ENCODE peak calls at places on chromosomes 7 and 10, in four cellular contexts. Z is ascending aorta, K is hepatocyte, R is lower lobe of right lung. P is an unnamed sample. For H3K36me3, the result is how much of the 10 kb centered on the place peaks cover.

GRCh38 chr10:132311338-132311939 is 3.7 kb upstream of the STK32C start:
- DNase-seq in Z (no peak), K (peak), R (no peak), P (no peak)

GRCh38 chr10:63628526-63629362 is 107.5 kb downstream of the REEP3 start:
- DNase-seq in Z (no peak), K (peak), R (peak), P (peak)

GRCh38 chr7:68311958-68312357 is 1286.3 kb upstream of the AUTS2 start:
- DNase-seq in Z (no peak), K (no peak), R (no peak), P (no peak)

GRCh38 chr7:21256310-21256877 is 171.5 kb upstream of the SP4 start:
- DNase-seq in Z (no peak), K (peak), R (no peak), P (peak)

GRCh38 chr7:90250601-90251303 is 5.8 kb downstream of the CFAP69 start:
- DNase-seq in Z (no peak), K (no peak), R (no peak), P (no peak)

GRCh38 chr7:1534330-1535099 is 4.0 kb downstream of the MAFK start:
- DNase-seq in Z (no peak), K (no peak), R (no peak), P (no peak)

GRCh38 chr10:98361131-98361633 is 53.8 kb downstream of the PYROXD2 start:
- DNase-seq in Z (peak), K (peak), R (peak), P (peak)

GRCh38 chr10:6171891-6172354 is 30.8 kb upstream of the PFKFB3 start:
- DNase-seq in Z (peak), K (no peak), R (no peak), P (peak)

GRCh38 chr10:122703483-122704448 is 4.1 kb upstream of the C10orf120 start:
- DNase-seq in Z (no peak), K (peak), R (peak), P (peak)

GRCh38 chr7:133790911-133791310 is 336.2 kb upstream of the LRGUK start:
- DNase-seq in Z (no peak), K (no peak), R (no peak), P (no peak)

GRCh38 chr7:144063710-144064109 is 5.9 kb upstream of the OR2A25 start:
- DNase-seq in Z (no peak), K (no peak), R (no peak), P (no peak)
- TF ChIP-seq CTCF in Z (no peak), K (peak), R (no peak), P (no peak)

GRCh38 chr7:107754642-107755041 is 10.7 kb downstream of the CBLL1 start:
- DNase-seq in Z (no peak), K (no peak), R (no peak), P (no peak)
- H3K36me3 ChIP-seq in Z (half or more), K (under half), R (half or more), P (half or more)

GRCh38 chr7:150340024-150340749 is 1.2 kb downstream of the RARRES2 start:
- DNase-seq in Z (no peak), K (peak), R (peak), P (peak)
- TF ChIP-seq CTCF in Z (no peak), K (no peak), R (no peak), P (no peak)

DNA sequence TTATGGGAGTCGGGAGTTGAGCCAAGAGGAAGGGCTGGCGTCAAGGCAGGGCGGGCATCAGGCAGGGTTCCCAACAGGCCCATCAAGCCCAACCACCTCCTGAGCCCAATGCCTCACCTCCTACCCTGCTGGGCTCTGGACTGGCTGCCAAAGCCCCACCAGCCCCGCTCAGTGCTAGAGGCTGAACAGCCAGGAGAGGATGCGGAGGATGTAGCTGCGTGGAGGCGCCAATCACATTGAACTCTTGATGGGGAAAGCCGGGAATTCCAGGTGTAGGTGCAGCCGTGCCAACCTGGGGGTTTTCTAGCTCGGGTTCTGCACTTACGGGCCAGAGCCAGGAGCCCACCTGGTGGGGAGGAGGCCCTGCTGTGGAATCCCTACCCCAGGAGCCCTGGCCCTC is 12.9 kb downstream of the ATP5MF start:
- DNase-seq in Z (no peak), K (no peak), R (no peak), P (no peak)
- H3K36me3 ChIP-seq in Z (half or more), K (under half), R (half or more), P (under half)

DNA sequence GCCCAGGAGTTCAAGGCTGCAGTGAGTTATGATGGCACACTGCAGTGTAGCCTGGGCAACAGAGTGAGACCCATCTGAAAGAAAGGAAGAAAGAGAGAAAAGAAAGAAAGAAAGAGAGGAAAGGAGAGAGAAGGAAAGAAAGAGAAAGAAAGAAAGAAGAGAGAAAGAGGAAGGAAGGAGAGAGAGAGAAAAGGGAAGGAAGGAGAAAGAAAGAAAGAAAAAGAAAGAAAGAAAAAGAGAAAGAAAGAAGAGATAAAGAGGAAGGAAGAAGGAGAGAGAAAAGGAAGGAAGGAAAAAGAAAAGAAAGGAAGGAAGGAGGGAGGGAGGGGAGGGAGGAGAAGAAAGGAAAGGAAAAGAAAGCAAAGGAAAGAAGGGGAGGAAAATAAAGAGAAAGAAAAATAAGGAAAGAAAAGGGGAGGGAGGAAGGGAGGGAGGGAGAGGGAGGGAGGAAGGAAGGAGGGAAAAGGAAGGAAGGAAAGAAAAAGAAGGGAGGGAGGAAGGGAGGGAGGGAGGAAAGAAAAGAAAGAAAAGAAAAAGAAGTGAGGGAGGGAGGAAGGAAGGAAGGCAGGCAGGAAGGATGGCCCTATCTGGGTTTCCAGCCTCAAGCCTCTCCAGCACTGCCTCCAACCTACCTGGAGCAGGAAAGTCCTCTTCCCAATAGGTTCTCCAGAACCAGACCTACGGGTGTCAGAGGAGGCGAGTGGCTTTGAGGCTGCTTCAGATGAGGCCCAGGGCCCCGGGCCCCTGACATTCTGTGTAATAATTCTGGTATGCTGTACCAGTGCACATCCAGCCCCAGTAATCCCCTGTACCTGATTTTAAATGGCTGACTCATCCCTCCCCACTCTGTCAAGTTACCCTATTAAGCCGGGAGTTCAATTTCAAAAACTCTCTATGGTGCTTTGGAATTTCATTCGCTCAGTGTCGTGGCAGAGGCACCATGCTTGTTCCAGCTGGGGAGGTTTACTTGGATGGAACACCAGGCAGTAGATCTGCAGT is 6.8 kb upstream of the PARD3 start:
- DNase-seq in Z (no peak), K (peak), R (no peak), P (no peak)
- TF ChIP-seq CTCF in Z (no peak), K (no peak), R (no peak), P (no peak)

DNA sequence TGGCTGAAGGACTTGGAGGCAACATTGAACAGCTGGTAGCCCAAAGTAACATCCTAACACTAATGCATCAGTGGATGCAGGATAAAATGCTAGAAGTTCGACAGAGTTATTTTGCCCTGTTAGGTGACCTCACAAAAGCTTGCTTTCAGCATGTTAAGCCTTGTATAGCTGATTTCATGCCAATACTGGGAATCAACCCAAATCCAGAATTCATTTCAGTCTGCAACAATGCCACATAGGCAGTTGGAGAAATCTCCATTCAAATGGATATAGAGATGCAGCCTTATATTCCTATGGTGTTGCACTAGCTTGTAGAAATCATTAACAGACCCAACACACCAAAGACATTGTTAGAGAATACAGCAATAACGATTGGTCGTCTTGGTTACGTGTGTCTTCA is 62.9 kb downstream of the CCSER2 start:
- DNase-seq in Z (no peak), K (no peak), R (no peak), P (peak)
- H3K36me3 ChIP-seq in Z (under half), K (under half), R (under half), P (under half)